ENCODE peak calls at places on chromosomes 3 and 15, in four cellular contexts. R is astrocyte of the spinal cord, Z is H9, V is mammary epithelial cell. F is an unnamed sample.

GRCh38 chr15:67065531-67066005 is at the start of gene SMAD3:
- DNase-seq in Z (peak; percentile 81), R (peak; percentile 95), V (peak; percentile 93), F (peak; percentile 96)

GRCh38 chr3:59812778-59813558 is 763.1 kb upstream of the CFAP20DC start:
- DNase-seq in V (no peak), Z (no peak), R (no peak), F (peak; percentile 77)

GRCh38 chr15:53747501-53748068 is 11.9 kb downstream of the WDR72 start:
- DNase-seq in R (no peak), V (no peak), Z (no peak), F (no peak)

GRCh38 chr15:91520848-91521247 is 332.7 kb upstream of the SLCO3A1 start:
- DNase-seq in V (no peak), Z (no peak), R (peak; percentile 25), F (peak; percentile 68)

GRCh38 chr3:57557088-57557537 is 1.0 kb downstream of the PDE12 start:
- DNase-seq in Z (peak; percentile 49), V (peak; percentile 56), R (peak; percentile 41), F (peak; percentile 34)

GRCh38 chr15:91135201-91136130 is 35.4 kb downstream of the SV2B start:
- DNase-seq in V (no peak), Z (no peak), R (no peak), F (no peak)

GRCh38 chr3:123100192-123100776 is 33.5 kb downstream of the PDIA5 start:
- DNase-seq in V (no peak), R (no peak), Z (no peak), F (no peak)

GRCh38 chr3:81728766-81729544 is 32.5 kb downstream of the GBE1 start:
- DNase-seq in V (peak; percentile 37), R (peak; percentile 65), Z (no peak), F (peak; percentile 74)

GRCh38 chr15:64566629-64567427 is 106.5 kb downstream of the ZNF609 start:
- DNase-seq in V (no peak), R (no peak), Z (no peak), F (no peak)

GRCh38 chr3:118972974-118973373 is 61.7 kb downstream of the IGSF11 start:
- DNase-seq in V (no peak), Z (no peak), R (no peak), F (no peak)

GRCh38 chr3:48285132-48285531 is 44.2 kb downstream of the ZNF589 start:
- DNase-seq in V (no peak), R (no peak), Z (no peak), F (no peak)

GRCh38 chr15:48066456-48066855 is 54.3 kb upstream of the SLC24A5 start:
- DNase-seq in R (no peak), Z (no peak), V (no peak), F (no peak)

GRCh38 chr3:162710332-162711112 is 1213.9 kb downstream of the OTOL1 start:
- DNase-seq in Z (no peak), V (no peak), R (no peak), F (no peak)

GRCh38 chr3:52277071-52277964 is 1.1 kb downstream of the WDR82 start:
- DNase-seq in Z (peak; percentile 54), V (peak; percentile 40), R (peak; percentile 50), F (peak; percentile 61)

GRCh38 chr3:184289426-184289938 is 9.6 kb upstream of the PSMD2 start:
- DNase-seq in Z (peak; percentile 86), V (peak; percentile 59), R (peak; percentile 27), F (peak; percentile 19)

GRCh38 chr3:48931944-48932580 is 13.4 kb downstream of the ARIH2 start:
- DNase-seq in Z (no peak), V (no peak), R (no peak), F (no peak)

GRCh38 chr15:90046846-90047481 is 45.8 kb downstream of the ZNF710 start:
- DNase-seq in V (peak; percentile 63), R (no peak), Z (no peak), F (no peak)

GRCh38 chr15:68303560-68304436 is 26.3 kb downstream of the FEM1B start:
- DNase-seq in V (no peak), R (no peak), Z (peak; percentile 29), F (no peak)

GRCh38 chr15:75928680-75929608 is 25.3 kb downstream of the FBXO22 start:
- DNase-seq in V (no peak), Z (peak; percentile 56), R (peak; percentile 38), F (peak; percentile 25)

GRCh38 chr3:124372784-124373183 is 357.5 kb upstream of the UMPS start:
- DNase-seq in Z (peak; percentile 65), R (no peak), V (no peak), F (peak; percentile 22)

GRCh38 chr3:20256144-20256543 is 70.1 kb upstream of the SGO1 start:
- DNase-seq in Z (no peak), R (peak; percentile 23), V (peak; percentile 59), F (no peak)

GRCh38 chr3:13078158-13078905 is 5.1 kb upstream of the IQSEC1 start:
- DNase-seq in Z (no peak), R (no peak), V (no peak), F (no peak)

GRCh38 chr3:69250014-69250413 is 127.6 kb upstream of the LMOD3 start:
- DNase-seq in V (no peak), Z (peak; percentile 62), R (peak; percentile 48), F (peak; percentile 61)

GRCh38 chr15:83304861-83305661 is 20.6 kb upstream of the BNC1 start:
- DNase-seq in R (no peak), Z (no peak), V (peak; percentile 93), F (no peak)

GRCh38 chr3:160747437-160747836 is 8.6 kb upstream of the PPM1L start:
- DNase-seq in R (no peak), Z (no peak), V (no peak), F (no peak)

GRCh38 chr15:90286678-90287077 is 21.2 kb downstream of the NGRN start:
- DNase-seq in Z (no peak), V (no peak), R (peak; percentile 42), F (peak; percentile 24)

GRCh38 chr15:75104804-75105557 is 81.6 kb downstream of the PPCDC start:
- DNase-seq in Z (no peak), V (peak; percentile 95), R (peak; percentile 93), F (peak; percentile 89)

GRCh38 chr15:60660290-60661051 is 181.5 kb upstream of the ICE2 start:
- DNase-seq in V (peak; percentile 72), Z (no peak), R (peak; percentile 69), F (peak; percentile 89)

GRCh38 chr3:134312072-134312872 is 61.6 kb upstream of the RYK start:
- DNase-seq in R (peak; percentile 59), Z (peak; percentile 64), V (peak; percentile 77), F (peak; percentile 89)

GRCh38 chr15:37518436-37518835 is 416.0 kb upstream of the TMCO5A start:
- DNase-seq in V (no peak), Z (no peak), R (no peak), F (no peak)

GRCh38 chr15:77553257-77553656 is 79.5 kb downstream of the LINGO1 start:
- DNase-seq in Z (no peak), V (no peak), R (no peak), F (no peak)

GRCh38 chr15:33310481-33311311 is at the start of gene RYR3:
- DNase-seq in Z (peak; percentile 65), R (peak; percentile 22), V (peak; percentile 66), F (peak; percentile 60)

GRCh38 chr3:159625594-159625993 is 363.0 kb upstream of the IL12A start:
- DNase-seq in R (no peak), Z (no peak), V (no peak), F (no peak)

GRCh38 chr15:39517122-39517855 is 63.6 kb upstream of the THBS1 start:
- DNase-seq in V (no peak), Z (no peak), R (no peak), F (no peak)

GRCh38 chr3:168341192-168341816 is 245.6 kb upstream of the GOLIM4 start:
- DNase-seq in Z (no peak), R (peak; percentile 85), V (no peak), F (peak; percentile 91)

GRCh38 chr3:190345027-190345821 is 23.0 kb upstream of the CLDN1 start:
- DNase-seq in V (peak; percentile 100), R (peak; percentile 86), Z (no peak), F (peak; percentile 97)

GRCh38 chr3:13121553-13122001 is 48.3 kb upstream of the IQSEC1 start:
- DNase-seq in R (no peak), V (no peak), Z (no peak), F (no peak)

GRCh38 chr15:66563126-66563525 is 2.7 kb downstream of the LCTL start:
- DNase-seq in R (no peak), V (no peak), Z (no peak), F (peak; percentile 19)

GRCh38 chr3:186871403-186871924 is 29.0 kb downstream of the ADIPOQ start:
- DNase-seq in Z (no peak), V (no peak), R (no peak), F (no peak)

GRCh38 chr3:46931631-46932441 is 44.7 kb downstream of the CCDC12 start:
- DNase-seq in Z (no peak), V (no peak), R (peak; percentile 30), F (no peak)